ENCODE peak calls at places on chromosomes 11 and 22, in eight cellular contexts. One of them, this sample, is unnamed.

GRCh38 chr11:18063131-18063530 is 17.1 kb upstream of the TPH1 start:
- DNase-seq in GM23248: no peak
- DNase-seq in A549: no peak
- DNase-seq in A673: no peak
- DNase-seq in Karpas-422: no peak
- DNase-seq in colonic mucosa: no peak
- DNase-seq in effector memory CD4-positive, alpha-beta T cell: no peak
- DNase-seq in pancreas: no peak
- DNase-seq in this sample: no peak

GRCh38 chr22:48722661-48723060 is 1105.0 kb downstream of the BRD1 start:
- DNase-seq in GM23248: no peak
- DNase-seq in A549: no peak
- DNase-seq in effector memory CD4-positive, alpha-beta T cell: no peak
- DNase-seq in colonic mucosa: no peak
- DNase-seq in pancreas: no peak
- DNase-seq in A673: no peak
- DNase-seq in Karpas-422: no peak
- DNase-seq in this sample: no peak

GRCh38 chr11:125263268-125263790 is 98.8 kb downstream of the PKNOX2 start:
- DNase-seq in Karpas-422: no peak
- DNase-seq in colonic mucosa: peak
- DNase-seq in GM23248: peak
- DNase-seq in A549: no peak
- DNase-seq in effector memory CD4-positive, alpha-beta T cell: no peak
- DNase-seq in pancreas: no peak
- DNase-seq in A673: peak
- DNase-seq in this sample: peak

GRCh38 chr11:76765863-76766350 is 17.2 kb upstream of the TSKU start:
- DNase-seq in Karpas-422: no peak
- DNase-seq in effector memory CD4-positive, alpha-beta T cell: no peak
- DNase-seq in colonic mucosa: no peak
- DNase-seq in pancreas: peak
- DNase-seq in A673: no peak
- DNase-seq in GM23248: peak
- DNase-seq in A549: no peak
- DNase-seq in this sample: no peak

GRCh38 chr11:9280655-9281301 is 15.6 kb upstream of the DENND5A start:
- DNase-seq in A549: no peak
- DNase-seq in Karpas-422: peak
- DNase-seq in pancreas: no peak
- DNase-seq in effector memory CD4-positive, alpha-beta T cell: no peak
- DNase-seq in colonic mucosa: peak
- DNase-seq in GM23248: no peak
- DNase-seq in A673: peak
- DNase-seq in this sample: no peak

GRCh38 chr22:37557321-37558001 is 2.8 kb upstream of the CDC42EP1 start:
- DNase-seq in GM23248: no peak
- DNase-seq in Karpas-422: no peak
- DNase-seq in colonic mucosa: no peak
- DNase-seq in A549: peak
- DNase-seq in effector memory CD4-positive, alpha-beta T cell: no peak
- DNase-seq in A673: no peak
- DNase-seq in pancreas: peak
- DNase-seq in this sample: no peak

GRCh38 chr11:78651923-78652602 is 77.4 kb upstream of the NARS2 start:
- DNase-seq in effector memory CD4-positive, alpha-beta T cell: no peak
- DNase-seq in GM23248: no peak
- DNase-seq in A673: no peak
- DNase-seq in pancreas: no peak
- DNase-seq in Karpas-422: no peak
- DNase-seq in colonic mucosa: no peak
- DNase-seq in A549: no peak
- DNase-seq in this sample: no peak

GRCh38 chr22:19610518-19611253 is 86.5 kb upstream of the CLDN5 start:
- DNase-seq in colonic mucosa: no peak
- DNase-seq in A673: no peak
- DNase-seq in pancreas: no peak
- DNase-seq in GM23248: no peak
- DNase-seq in Karpas-422: peak
- DNase-seq in A549: no peak
- DNase-seq in effector memory CD4-positive, alpha-beta T cell: no peak
- DNase-seq in this sample: no peak

GRCh38 chr11:133825156-133825555 is 20.2 kb downstream of the SPATA19 start:
- DNase-seq in Karpas-422: no peak
- DNase-seq in A549: no peak
- DNase-seq in colonic mucosa: no peak
- DNase-seq in pancreas: no peak
- DNase-seq in A673: no peak
- DNase-seq in effector memory CD4-positive, alpha-beta T cell: no peak
- DNase-seq in GM23248: no peak
- DNase-seq in this sample: no peak

GRCh38 chr11:119461250-119461963 is 38.4 kb upstream of the THY1 start:
- DNase-seq in GM23248: peak
- DNase-seq in colonic mucosa: no peak
- DNase-seq in A549: no peak
- DNase-seq in pancreas: no peak
- DNase-seq in A673: no peak
- DNase-seq in effector memory CD4-positive, alpha-beta T cell: no peak
- DNase-seq in Karpas-422: no peak
- DNase-seq in this sample: no peak

GRCh38 chr11:105861225-105861624 is 160.8 kb downstream of the MSANTD4 start:
- DNase-seq in A673: no peak
- DNase-seq in pancreas: no peak
- DNase-seq in Karpas-422: no peak
- DNase-seq in GM23248: no peak
- DNase-seq in A549: no peak
- DNase-seq in colonic mucosa: no peak
- DNase-seq in effector memory CD4-positive, alpha-beta T cell: no peak
- DNase-seq in this sample: no peak

GRCh38 chr11:128482512-128483191 is 104.7 kb downstream of the ETS1 start:
- DNase-seq in A549: no peak
- DNase-seq in pancreas: no peak
- DNase-seq in Karpas-422: no peak
- DNase-seq in colonic mucosa: no peak
- DNase-seq in effector memory CD4-positive, alpha-beta T cell: peak
- DNase-seq in GM23248: peak
- DNase-seq in A673: no peak
- DNase-seq in this sample: no peak

GRCh38 chr11:23903044-23903704 is 593.7 kb upstream of the LUZP2 start:
- DNase-seq in GM23248: peak
- DNase-seq in pancreas: no peak
- DNase-seq in A673: no peak
- DNase-seq in A549: peak
- DNase-seq in colonic mucosa: no peak
- DNase-seq in effector memory CD4-positive, alpha-beta T cell: no peak
- DNase-seq in Karpas-422: no peak
- DNase-seq in this sample: no peak

GRCh38 chr11:10742460-10743208 is 8.4 kb upstream of the CTR9 start:
- DNase-seq in A549: no peak
- DNase-seq in effector memory CD4-positive, alpha-beta T cell: peak
- DNase-seq in pancreas: no peak
- DNase-seq in colonic mucosa: peak
- DNase-seq in GM23248: peak
- DNase-seq in A673: peak
- DNase-seq in Karpas-422: no peak
- DNase-seq in this sample: no peak

GRCh38 chr11:114084414-114084813 is 24.9 kb downstream of the ZBTB16 start:
- DNase-seq in effector memory CD4-positive, alpha-beta T cell: no peak
- DNase-seq in colonic mucosa: no peak
- DNase-seq in A549: no peak
- DNase-seq in Karpas-422: no peak
- DNase-seq in pancreas: no peak
- DNase-seq in GM23248: no peak
- DNase-seq in A673: no peak
- DNase-seq in this sample: no peak

GRCh38 chr11:69567951-69568808 is 72.8 kb upstream of the CCND1 start:
- DNase-seq in A549: no peak
- DNase-seq in effector memory CD4-positive, alpha-beta T cell: no peak
- DNase-seq in colonic mucosa: no peak
- DNase-seq in GM23248: peak
- DNase-seq in pancreas: no peak
- DNase-seq in Karpas-422: no peak
- DNase-seq in A673: no peak
- DNase-seq in this sample: no peak

GRCh38 chr11:47443028-47443700 is 5.8 kb downstream of the RAPSN start:
- DNase-seq in colonic mucosa: no peak
- DNase-seq in pancreas: no peak
- DNase-seq in Karpas-422: no peak
- DNase-seq in A673: peak
- DNase-seq in GM23248: no peak
- DNase-seq in A549: peak
- DNase-seq in effector memory CD4-positive, alpha-beta T cell: no peak
- DNase-seq in this sample: no peak

GRCh38 chr11:10660323-10660722 is 33.2 kb downstream of the IRAG1 start:
- DNase-seq in effector memory CD4-positive, alpha-beta T cell: no peak
- DNase-seq in A549: no peak
- DNase-seq in pancreas: no peak
- DNase-seq in A673: no peak
- DNase-seq in GM23248: no peak
- DNase-seq in colonic mucosa: no peak
- DNase-seq in Karpas-422: no peak
- DNase-seq in this sample: no peak

GRCh38 chr22:35191412-35191811 is 65.9 kb upstream of the HMGXB4 start:
- DNase-seq in Karpas-422: no peak
- DNase-seq in effector memory CD4-positive, alpha-beta T cell: no peak
- DNase-seq in GM23248: peak
- DNase-seq in colonic mucosa: no peak
- DNase-seq in pancreas: no peak
- DNase-seq in A673: peak
- DNase-seq in A549: peak
- DNase-seq in this sample: no peak

GRCh38 chr11:44028816-44029506 is 18.8 kb upstream of the ACCSL start:
- DNase-seq in effector memory CD4-positive, alpha-beta T cell: no peak
- DNase-seq in A549: no peak
- DNase-seq in Karpas-422: no peak
- DNase-seq in GM23248: peak
- DNase-seq in colonic mucosa: no peak
- DNase-seq in A673: no peak
- DNase-seq in pancreas: no peak
- DNase-seq in this sample: no peak

GRCh38 chr11:133950874-133951483 is 5.8 kb downstream of the IGSF9B start:
- DNase-seq in effector memory CD4-positive, alpha-beta T cell: no peak
- DNase-seq in colonic mucosa: no peak
- DNase-seq in A549: no peak
- DNase-seq in Karpas-422: no peak
- DNase-seq in pancreas: no peak
- DNase-seq in GM23248: no peak
- DNase-seq in A673: peak
- DNase-seq in this sample: no peak

GRCh38 chr11:33670250-33671011 is 30.2 kb downstream of the C11orf91 start:
- DNase-seq in Karpas-422: no peak
- DNase-seq in A673: no peak
- DNase-seq in A549: no peak
- DNase-seq in effector memory CD4-positive, alpha-beta T cell: no peak
- DNase-seq in GM23248: peak
- DNase-seq in colonic mucosa: no peak
- DNase-seq in pancreas: no peak
- DNase-seq in this sample: no peak

GRCh38 chr11:128180446-128181089 is 406.8 kb downstream of the ETS1 start:
- DNase-seq in A673: peak
- DNase-seq in GM23248: peak
- DNase-seq in effector memory CD4-positive, alpha-beta T cell: no peak
- DNase-seq in A549: peak
- DNase-seq in Karpas-422: no peak
- DNase-seq in pancreas: no peak
- DNase-seq in colonic mucosa: no peak
- DNase-seq in this sample: no peak

GRCh38 chr11:1438967-1439330 is 47.6 kb downstream of the MOB2 start:
- DNase-seq in effector memory CD4-positive, alpha-beta T cell: no peak
- DNase-seq in GM23248: no peak
- DNase-seq in A673: no peak
- DNase-seq in Karpas-422: no peak
- DNase-seq in pancreas: no peak
- DNase-seq in A549: no peak
- DNase-seq in colonic mucosa: no peak
- DNase-seq in this sample: no peak

GRCh38 chr22:45788530-45788929 is 116.9 kb downstream of the ATXN10 start:
- DNase-seq in GM23248: no peak
- DNase-seq in Karpas-422: no peak
- DNase-seq in A549: no peak
- DNase-seq in pancreas: no peak
- DNase-seq in colonic mucosa: no peak
- DNase-seq in A673: no peak
- DNase-seq in effector memory CD4-positive, alpha-beta T cell: no peak
- DNase-seq in this sample: no peak

GRCh38 chr11:76759092-76759491 is 24.1 kb upstream of the TSKU start:
- DNase-seq in effector memory CD4-positive, alpha-beta T cell: no peak
- DNase-seq in A549: no peak
- DNase-seq in GM23248: no peak
- DNase-seq in colonic mucosa: no peak
- DNase-seq in Karpas-422: no peak
- DNase-seq in A673: no peak
- DNase-seq in pancreas: no peak
- DNase-seq in this sample: no peak

GRCh38 chr11:74770456-74770855 is 21.8 kb downstream of the RNF169 start:
- DNase-seq in effector memory CD4-positive, alpha-beta T cell: no peak
- DNase-seq in colonic mucosa: no peak
- DNase-seq in A549: no peak
- DNase-seq in GM23248: no peak
- DNase-seq in Karpas-422: no peak
- DNase-seq in A673: no peak
- DNase-seq in pancreas: no peak
- DNase-seq in this sample: no peak

GRCh38 chr11:67316882-67317364 is 13.6 kb downstream of the SSH3 start:
- DNase-seq in A549: no peak
- DNase-seq in Karpas-422: no peak
- DNase-seq in pancreas: no peak
- DNase-seq in GM23248: peak
- DNase-seq in A673: no peak
- DNase-seq in colonic mucosa: no peak
- DNase-seq in effector memory CD4-positive, alpha-beta T cell: no peak
- DNase-seq in this sample: no peak
- H3K27ac ChIP-seq in A549: peak
- H3K27ac ChIP-seq in Karpas-422: peak
- H3K27ac ChIP-seq in pancreas: peak
- H3K27ac ChIP-seq in GM23248: peak
- H3K27ac ChIP-seq in A673: peak
- H3K27ac ChIP-seq in colonic mucosa: peak
- H3K27ac ChIP-seq in effector memory CD4-positive, alpha-beta T cell: peak
- H3K27ac ChIP-seq in this sample: peak

GRCh38 chr22:36350751-36351594 is 36.8 kb downstream of the MYH9 start:
- DNase-seq in GM23248: peak
- DNase-seq in effector memory CD4-positive, alpha-beta T cell: no peak
- DNase-seq in colonic mucosa: peak
- DNase-seq in A549: peak
- DNase-seq in pancreas: no peak
- DNase-seq in A673: no peak
- DNase-seq in Karpas-422: no peak
- DNase-seq in this sample: no peak
- H3K4me3 ChIP-seq in GM23248: no peak
- H3K4me3 ChIP-seq in effector memory CD4-positive, alpha-beta T cell: no peak
- H3K4me3 ChIP-seq in colonic mucosa: no peak
- H3K4me3 ChIP-seq in A549: peak
- H3K4me3 ChIP-seq in pancreas: no peak
- H3K4me3 ChIP-seq in A673: no peak
- H3K4me3 ChIP-seq in Karpas-422: no peak
- H3K4me3 ChIP-seq in this sample: no peak

GRCh38 chr22:24107668-24108067 is 73.6 kb upstream of the SUSD2 start:
- DNase-seq in effector memory CD4-positive, alpha-beta T cell: no peak
- DNase-seq in GM23248: peak
- DNase-seq in A549: no peak
- DNase-seq in pancreas: no peak
- DNase-seq in Karpas-422: no peak
- DNase-seq in colonic mucosa: peak
- DNase-seq in A673: peak
- DNase-seq in this sample: peak
- H3K27ac ChIP-seq in effector memory CD4-positive, alpha-beta T cell: no peak
- H3K27ac ChIP-seq in GM23248: peak
- H3K27ac ChIP-seq in A549: no peak
- H3K27ac ChIP-seq in pancreas: no peak
- H3K27ac ChIP-seq in Karpas-422: no peak
- H3K27ac ChIP-seq in colonic mucosa: no peak
- H3K27ac ChIP-seq in A673: no peak
- H3K27ac ChIP-seq in this sample: no peak

GRCh38 chr22:40216041-40216756 is 38.5 kb downstream of the TNRC6B start:
- DNase-seq in GM23248: no peak
- DNase-seq in A673: no peak
- DNase-seq in Karpas-422: peak
- DNase-seq in A549: no peak
- DNase-seq in colonic mucosa: no peak
- DNase-seq in effector memory CD4-positive, alpha-beta T cell: peak
- DNase-seq in pancreas: no peak
- DNase-seq in this sample: no peak
- H3K4me3 ChIP-seq in GM23248: no peak
- H3K4me3 ChIP-seq in A673: no peak
- H3K4me3 ChIP-seq in Karpas-422: peak
- H3K4me3 ChIP-seq in A549: no peak
- H3K4me3 ChIP-seq in colonic mucosa: no peak
- H3K4me3 ChIP-seq in effector memory CD4-positive, alpha-beta T cell: peak
- H3K4me3 ChIP-seq in pancreas: no peak
- H3K4me3 ChIP-seq in this sample: no peak